ENCODE peak calls at places on chromosomes 11 and 22, in eight cellular contexts. One of them, this sample, is unnamed.

GRCh38 chr22:33917744-33918406 is 2.4 kb downstream of the LARGE1 start:
- DNase-seq in DMS 273 treated with DMSO at 0.1 percent for 48 hours: no peak
- DNase-seq in adipocyte: peak
- DNase-seq in NCI-H146: peak
- DNase-seq in NCI-H1105 treated with DMSO at 0.1 percent for 48 hours: no peak
- DNase-seq in smooth muscle cell of the brain vasculature: no peak
- DNase-seq in NCI-H2171: no peak
- DNase-seq in spleen: no peak
- DNase-seq in this sample: no peak

GRCh38 chr11:60158666-60159065 is 24.2 kb downstream of the MS4A6A start:
- DNase-seq in DMS 273 treated with DMSO at 0.1 percent for 48 hours: no peak
- DNase-seq in adipocyte: no peak
- DNase-seq in NCI-H146: no peak
- DNase-seq in NCI-H1105 treated with DMSO at 0.1 percent for 48 hours: no peak
- DNase-seq in smooth muscle cell of the brain vasculature: no peak
- DNase-seq in NCI-H2171: no peak
- DNase-seq in spleen: no peak
- DNase-seq in this sample: no peak

GRCh38 chr11:107741044-107741823 is 29.4 kb upstream of the SLN start:
- DNase-seq in DMS 273 treated with DMSO at 0.1 percent for 48 hours: no peak
- DNase-seq in adipocyte: peak
- DNase-seq in NCI-H146: peak
- DNase-seq in NCI-H1105 treated with DMSO at 0.1 percent for 48 hours: no peak
- DNase-seq in smooth muscle cell of the brain vasculature: peak
- DNase-seq in NCI-H2171: no peak
- DNase-seq in spleen: peak
- DNase-seq in this sample: no peak

GRCh38 chr11:62612366-62613274 is at the start of the genes EML3 and ROM1:
- DNase-seq in DMS 273 treated with DMSO at 0.1 percent for 48 hours: peak
- DNase-seq in adipocyte: peak
- DNase-seq in NCI-H146: peak
- DNase-seq in NCI-H1105 treated with DMSO at 0.1 percent for 48 hours: peak
- DNase-seq in smooth muscle cell of the brain vasculature: no peak
- DNase-seq in NCI-H2171: peak
- DNase-seq in spleen: peak
- DNase-seq in this sample: peak

GRCh38 chr22:42769574-42770447 is 49.1 kb upstream of the A4GALT start:
- DNase-seq in DMS 273 treated with DMSO at 0.1 percent for 48 hours: no peak
- DNase-seq in adipocyte: no peak
- DNase-seq in NCI-H146: peak
- DNase-seq in NCI-H1105 treated with DMSO at 0.1 percent for 48 hours: no peak
- DNase-seq in smooth muscle cell of the brain vasculature: no peak
- DNase-seq in NCI-H2171: no peak
- DNase-seq in spleen: peak
- DNase-seq in this sample: peak

GRCh38 chr11:100629671-100630070 is 57.4 kb upstream of the ARHGAP42 start:
- DNase-seq in DMS 273 treated with DMSO at 0.1 percent for 48 hours: no peak
- DNase-seq in adipocyte: no peak
- DNase-seq in NCI-H146: no peak
- DNase-seq in NCI-H1105 treated with DMSO at 0.1 percent for 48 hours: no peak
- DNase-seq in smooth muscle cell of the brain vasculature: no peak
- DNase-seq in NCI-H2171: no peak
- DNase-seq in spleen: no peak
- DNase-seq in this sample: no peak

GRCh38 chr11:122646549-122647340 is 8.8 kb upstream of the UBASH3B start:
- DNase-seq in DMS 273 treated with DMSO at 0.1 percent for 48 hours: no peak
- DNase-seq in adipocyte: peak
- DNase-seq in NCI-H146: no peak
- DNase-seq in NCI-H1105 treated with DMSO at 0.1 percent for 48 hours: peak
- DNase-seq in smooth muscle cell of the brain vasculature: no peak
- DNase-seq in NCI-H2171: no peak
- DNase-seq in spleen: no peak
- DNase-seq in this sample: no peak

GRCh38 chr11:78560826-78561484 is 13.7 kb downstream of the NARS2 start:
- DNase-seq in DMS 273 treated with DMSO at 0.1 percent for 48 hours: no peak
- DNase-seq in adipocyte: no peak
- DNase-seq in NCI-H146: peak
- DNase-seq in NCI-H1105 treated with DMSO at 0.1 percent for 48 hours: no peak
- DNase-seq in smooth muscle cell of the brain vasculature: no peak
- DNase-seq in NCI-H2171: no peak
- DNase-seq in spleen: no peak
- DNase-seq in this sample: no peak

GRCh38 chr22:27876684-27877083 is 42.4 kb downstream of the PITPNB start:
- DNase-seq in DMS 273 treated with DMSO at 0.1 percent for 48 hours: peak
- DNase-seq in adipocyte: peak
- DNase-seq in NCI-H146: peak
- DNase-seq in NCI-H1105 treated with DMSO at 0.1 percent for 48 hours: peak
- DNase-seq in smooth muscle cell of the brain vasculature: peak
- DNase-seq in NCI-H2171: peak
- DNase-seq in spleen: no peak
- DNase-seq in this sample: peak

GRCh38 chr11:121063728-121064127 is 37.3 kb upstream of the TECTA start:
- DNase-seq in DMS 273 treated with DMSO at 0.1 percent for 48 hours: no peak
- DNase-seq in adipocyte: no peak
- DNase-seq in NCI-H146: no peak
- DNase-seq in NCI-H1105 treated with DMSO at 0.1 percent for 48 hours: no peak
- DNase-seq in smooth muscle cell of the brain vasculature: no peak
- DNase-seq in NCI-H2171: no peak
- DNase-seq in spleen: no peak
- DNase-seq in this sample: no peak

GRCh38 chr11:59201376-59201775 is 11.4 kb downstream of the MPEG1 start:
- DNase-seq in DMS 273 treated with DMSO at 0.1 percent for 48 hours: no peak
- DNase-seq in adipocyte: no peak
- DNase-seq in NCI-H146: no peak
- DNase-seq in NCI-H1105 treated with DMSO at 0.1 percent for 48 hours: no peak
- DNase-seq in smooth muscle cell of the brain vasculature: no peak
- DNase-seq in NCI-H2171: no peak
- DNase-seq in spleen: no peak
- DNase-seq in this sample: no peak